ENCODE peak calls at places on chromosomes 2 and 18, in four cellular contexts. Z is IMR-90, L is H1, N is H9. V is an unnamed sample.
A peak's percentile ranks its signal among the peaks of the same experiment; 100 is the strongest.

GRCh38 chr18:23616258-23616657 is 30.0 kb upstream of the NPC1 start:
- DNase-seq in Z (no peak), N (no peak), L (no peak), V (no peak)

GRCh38 chr2:241808701-241809382 is at the start of gene NEU4:
- DNase-seq in Z (no peak), N (peak; percentile 45), L (peak; percentile 62), V (peak; percentile 46)

GRCh38 chr18:5894613-5895299 is 566 bp downstream of the TMEM200C start:
- DNase-seq in Z (peak; percentile 18), N (peak; percentile 55), L (peak; percentile 77), V (peak; percentile 47)

GRCh38 chr2:26693287-26693849 is 846 bp downstream of the KCNK3 start:
- DNase-seq in N (no peak), L (peak; percentile 65), Z (no peak), V (no peak)

GRCh38 chr2:133667085-133667484 is 98.8 kb upstream of the NCKAP5 start:
- DNase-seq in N (no peak), Z (peak; percentile 94), L (no peak), V (peak; percentile 30)

GRCh38 chr18:48806551-48807261 is 144.1 kb downstream of the SMAD7 start:
- DNase-seq in Z (no peak), L (peak; percentile 35), N (peak; percentile 26), V (peak; percentile 26)

GRCh38 chr2:1341409-1342120 is 71.7 kb upstream of the TPO start:
- DNase-seq in Z (no peak), L (no peak), N (peak; percentile 41), V (no peak)

GRCh38 chr2:69012310-69013122 is 463 bp upstream of the ANTXR1 start:
- DNase-seq in L (peak; percentile 64), Z (peak; percentile 76), N (no peak), V (peak; percentile 55)

GRCh38 chr2:17879137-17879912 is 858 bp downstream of the KCNS3 start:
- DNase-seq in Z (peak; percentile 33), L (peak; percentile 83), N (peak; percentile 92), V (peak; percentile 95)

GRCh38 chr2:215796160-215796559 is 217.2 kb downstream of the MREG start:
- DNase-seq in N (no peak), L (no peak), Z (peak; percentile 66), V (no peak)

GRCh38 chr2:169131587-169132512 is 62.5 kb downstream of the DHRS9 start:
- DNase-seq in L (no peak), Z (peak; percentile 41), N (no peak), V (peak; percentile 59)

GRCh38 chr2:151727593-151728552 is 6.4 kb downstream of the NEB start:
- DNase-seq in Z (no peak), N (no peak), L (no peak), V (no peak)

GRCh38 chr18:6328624-6329016 is 86.1 kb downstream of the L3MBTL4 start:
- DNase-seq in Z (no peak), L (no peak), N (no peak), V (no peak)

GRCh38 chr2:189628817-189629552 is 32.3 kb upstream of the ASNSD1 start:
- DNase-seq in N (no peak), Z (no peak), L (no peak), V (peak; percentile 25)

GRCh38 chr18:3447035-3447894 is 2.7 kb upstream of the TGIF1 start:
- DNase-seq in N (peak; percentile 50), Z (peak; percentile 62), L (peak; percentile 70), V (peak; percentile 91)

GRCh38 chr2:172087191-172087779 is 2.0 kb downstream of the DLX1 start:
- DNase-seq in Z (no peak), L (no peak), N (no peak), V (no peak)

GRCh38 chr2:170997893-170998477 is 68.9 kb downstream of the GORASP2 start:
- DNase-seq in Z (no peak), N (no peak), L (no peak), V (no peak)

GRCh38 chr2:109376115-109376514 is 237.7 kb downstream of the SEPTIN10 start:
- DNase-seq in N (peak; percentile 10), Z (peak; percentile 67), L (peak; percentile 16), V (no peak)

GRCh38 chr2:46390901-46391395 is 88.4 kb upstream of the TMEM247 start:
- DNase-seq in N (peak; percentile 17), Z (no peak), L (no peak), V (peak; percentile 50)

GRCh38 chr18:23977709-23978483 is 36.7 kb upstream of the TTC39C start:
- DNase-seq in Z (peak; percentile 44), L (no peak), N (no peak), V (no peak)

GRCh38 chr2:232073699-232074098 is 112.2 kb downstream of the DIS3L2 start:
- DNase-seq in Z (no peak), L (no peak), N (no peak), V (no peak)

GRCh38 chr2:132424526-132425121 is 8.0 kb downstream of the GPR39 start:
- DNase-seq in Z (peak; percentile 72), L (no peak), N (no peak), V (no peak)

GRCh38 chr2:239046822-239047221 is 198.9 kb downstream of the TWIST2 start:
- DNase-seq in L (no peak), N (no peak), Z (no peak), V (no peak)

GRCh38 chr2:187581125-187581896 is 27.1 kb upstream of the TFPI start:
- DNase-seq in Z (peak; percentile 52), L (no peak), N (no peak), V (peak; percentile 64)

GRCh38 chr18:54767094-54767493 is 61.2 kb upstream of the RAB27B start:
- DNase-seq in N (no peak), Z (no peak), L (no peak), V (no peak)

GRCh38 chr2:19859565-19859964 is 42.2 kb downstream of the TTC32 start:
- DNase-seq in N (no peak), Z (peak; percentile 93), L (no peak), V (no peak)

GRCh38 chr18:55401638-55402191 is 186.3 kb downstream of the TCF4 start:
- DNase-seq in N (peak; percentile 69), L (no peak), Z (peak; percentile 87), V (peak; percentile 96)

GRCh38 chr2:161122772-161123530 is 37.3 kb upstream of the TANK start:
- DNase-seq in L (no peak), N (no peak), Z (peak; percentile 93), V (peak; percentile 90)

GRCh38 chr2:17301437-17301836 is 216.8 kb downstream of the RAD51AP2 start:
- DNase-seq in N (no peak), L (no peak), Z (no peak), V (peak; percentile 16)

GRCh38 chr18:11980148-11980554 is 1.2 kb upstream of the IMPA2 start:
- DNase-seq in N (no peak), Z (peak; percentile 13), L (no peak), V (no peak)

GRCh38 chr18:11981633-11982366 is 493 bp downstream of the IMPA2 start:
- DNase-seq in Z (peak; percentile 19), N (peak; percentile 65), L (peak; percentile 62), V (peak; percentile 76)

GRCh38 chr18:11982981-11983380 is 1.7 kb downstream of the IMPA2 start:
- DNase-seq in Z (no peak), L (no peak), N (no peak), V (no peak)

GRCh38 chr18:11981383-11981632 is at the start of gene IMPA2:
- DNase-seq in Z (no peak), N (no peak), L (no peak), V (no peak)

GRCh38 chr18:11980555-11981382 is 538 bp upstream of the IMPA2 start:
- DNase-seq in N (peak; percentile 100), L (peak; percentile 99), Z (peak; percentile 96), V (peak; percentile 100)
- H4K8ac ChIP-seq in N (no peak overlapping the region), L (peak overlapping the region; percentile 95), Z (peak overlapping the region; percentile 72), V (no peak overlapping the region)

GRCh38 chr2:48528431-48528830 is 1.5 kb upstream of the STON1 start:
- DNase-seq in L (no peak), Z (no peak), N (no peak), V (no peak)

GRCh38 chr2:48529676-48530032 is 300 bp upstream of the STON1 start:
- DNase-seq in N (no peak), Z (no peak), L (peak; percentile 57), V (no peak)

GRCh38 chr2:48529189-48529588 is 765 bp upstream of the STON1 start:
- DNase-seq in N (peak; percentile 55), L (peak; percentile 51), Z (no peak), V (peak; percentile 66)

GRCh38 chr2:48527211-48527880 is 2.6 kb upstream of the STON1 start:
- DNase-seq in N (no peak), Z (peak; percentile 58), L (no peak), V (no peak)

GRCh38 chr2:48525269-48525943 is 4.5 kb upstream of the STON1 start:
- DNase-seq in L (no peak), N (no peak), Z (no peak), V (no peak)
- H3K56ac ChIP-seq in L (no peak overlapping the region), N (no peak overlapping the region), Z (no peak overlapping the region), V (no peak overlapping the region)

DNA sequence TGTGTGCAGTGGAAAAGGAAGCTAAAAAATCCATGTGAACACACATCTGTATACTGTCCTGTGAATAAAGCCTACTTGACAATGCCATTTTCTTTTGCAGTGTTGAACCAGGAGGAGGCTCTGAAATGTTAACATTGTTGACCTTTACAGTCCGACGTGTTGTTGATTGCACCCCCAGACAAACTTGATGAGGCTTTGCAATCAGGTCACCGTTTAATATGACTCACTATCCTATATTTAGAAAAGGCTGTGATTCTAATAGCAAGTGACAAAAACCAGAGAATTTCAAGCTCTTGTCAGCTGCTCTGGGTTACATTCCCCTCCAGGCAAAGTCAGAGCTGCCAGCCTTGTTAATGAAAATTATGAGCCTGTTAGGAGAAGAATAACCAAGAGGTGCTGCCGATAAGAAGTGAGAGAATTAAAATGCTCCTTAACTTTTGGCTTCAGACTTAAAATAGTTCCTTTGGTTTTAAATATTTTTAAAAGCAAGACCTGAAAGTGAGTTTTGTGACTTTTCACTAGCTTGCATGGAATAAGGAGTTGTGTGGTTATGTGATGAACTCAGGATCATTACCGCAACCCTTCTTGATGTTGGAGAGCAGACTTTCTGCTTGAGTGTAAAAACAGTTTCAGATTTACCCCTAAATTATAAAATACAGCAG is 162.1 kb downstream of the QPCT start:
- DNase-seq in N (no peak), L (no peak), Z (peak; percentile 43), V (peak; percentile 14)
- H4K8ac ChIP-seq in N (no peak overlapping the region), L (no peak overlapping the region), Z (peak overlapping the region; percentile 9), V (no peak overlapping the region)

GRCh38 chr2:105404736-105405135 is 5.9 kb upstream of the FHL2 start:
- DNase-seq in L (no peak), N (no peak), Z (no peak), V (no peak)
- H3K56ac ChIP-seq in L (no peak overlapping the region), N (no peak overlapping the region), Z (peak overlapping the region; percentile 54), V (no peak overlapping the region)

DNA sequence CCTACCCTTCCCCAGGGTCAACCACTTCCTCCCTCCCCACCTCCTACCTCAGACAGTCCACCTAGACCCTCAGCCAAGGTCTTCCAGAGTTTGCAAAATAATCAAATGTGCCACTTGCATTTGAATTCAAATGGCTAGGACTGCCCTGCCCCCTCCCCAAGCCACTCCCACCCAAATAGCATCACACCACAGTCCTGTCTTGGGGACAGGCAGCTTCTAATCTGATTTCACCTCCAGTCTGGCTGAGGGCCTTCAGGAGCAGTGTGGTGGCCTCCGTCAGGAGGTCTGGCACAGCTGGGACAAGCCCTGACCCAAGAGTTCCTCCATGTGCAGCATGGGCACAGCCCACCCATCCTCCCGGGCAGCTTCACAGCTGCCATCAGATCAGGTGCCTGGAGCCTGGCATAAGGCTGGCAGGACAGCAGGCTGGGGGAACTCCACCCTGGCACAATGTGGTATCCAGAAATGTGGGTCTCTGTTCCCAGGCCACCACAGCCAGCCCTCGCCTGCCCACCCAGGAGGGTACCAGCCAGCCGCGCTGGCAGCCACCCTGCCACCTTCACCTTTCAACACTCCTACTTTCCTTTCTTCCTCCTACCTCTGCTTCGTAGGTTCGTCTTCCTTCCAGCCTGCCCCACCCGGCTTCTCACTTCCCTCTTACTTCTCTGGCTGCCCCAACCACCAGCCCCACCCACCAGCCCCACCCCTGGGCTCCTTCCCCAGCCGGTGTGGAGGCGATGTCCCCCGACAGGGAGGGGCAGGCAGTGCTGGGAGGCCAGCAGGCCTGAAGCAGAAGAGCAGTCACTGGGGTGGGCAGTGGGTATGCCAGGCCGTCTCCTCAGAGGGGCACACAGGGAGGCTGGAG is at the start of gene CAPG:
- DNase-seq in N (peak; percentile 68), L (peak; percentile 53), Z (no peak), V (peak; percentile 59)
- H4K8ac ChIP-seq in N (no peak within 1 kb of the TSS), L (peak within 1 kb of the TSS; percentile 29), Z (no peak within 1 kb of the TSS), V (no peak within 1 kb of the TSS)

V was measured in mesendoderm.